ENCODE peak calls at places on chromosomes 1 and 21, in nine cellular contexts. One of them, this sample, is unnamed.

GRCh38 chr1:44581205-44581604 is 93.1 kb downstream of the TMEM53 start:
- DNase-seq in body of pancreas: no peak
- DNase-seq in stomach: no peak
- DNase-seq in upper lobe of right lung: no peak
- DNase-seq in brain microvascular endothelial cell: no peak
- DNase-seq in RWPE1: no peak
- DNase-seq in suprapubic skin: no peak
- DNase-seq in lung: no peak
- DNase-seq in ovary: no peak
- DNase-seq in this sample: no peak

GRCh38 chr1:221921936-221922335 is 180.0 kb upstream of the DUSP10 start:
- DNase-seq in suprapubic skin: no peak
- DNase-seq in upper lobe of right lung: no peak
- DNase-seq in brain microvascular endothelial cell: no peak
- DNase-seq in body of pancreas: no peak
- DNase-seq in ovary: no peak
- DNase-seq in RWPE1: peak
- DNase-seq in stomach: no peak
- DNase-seq in lung: no peak
- DNase-seq in this sample: no peak

GRCh38 chr1:224922404-224923164 is 6.9 kb upstream of the DNAH14 start:
- DNase-seq in body of pancreas: peak
- DNase-seq in lung: no peak
- DNase-seq in RWPE1: peak
- DNase-seq in brain microvascular endothelial cell: no peak
- DNase-seq in stomach: peak
- DNase-seq in suprapubic skin: no peak
- DNase-seq in upper lobe of right lung: no peak
- DNase-seq in ovary: no peak
- DNase-seq in this sample: no peak

GRCh38 chr21:46222436-46223116 is 6.0 kb downstream of the LSS start:
- DNase-seq in lung: no peak
- DNase-seq in suprapubic skin: peak
- DNase-seq in ovary: no peak
- DNase-seq in body of pancreas: no peak
- DNase-seq in upper lobe of right lung: no peak
- DNase-seq in RWPE1: no peak
- DNase-seq in brain microvascular endothelial cell: no peak
- DNase-seq in stomach: no peak
- DNase-seq in this sample: no peak

GRCh38 chr1:114558548-114558947 is 22.9 kb downstream of the BCAS2 start:
- DNase-seq in upper lobe of right lung: no peak
- DNase-seq in suprapubic skin: no peak
- DNase-seq in stomach: no peak
- DNase-seq in body of pancreas: no peak
- DNase-seq in brain microvascular endothelial cell: no peak
- DNase-seq in lung: no peak
- DNase-seq in ovary: no peak
- DNase-seq in RWPE1: peak
- DNase-seq in this sample: no peak

GRCh38 chr21:35204125-35204524 is 155.0 kb upstream of the RUNX1 start:
- DNase-seq in suprapubic skin: no peak
- DNase-seq in brain microvascular endothelial cell: no peak
- DNase-seq in upper lobe of right lung: no peak
- DNase-seq in lung: no peak
- DNase-seq in stomach: no peak
- DNase-seq in ovary: no peak
- DNase-seq in body of pancreas: no peak
- DNase-seq in RWPE1: no peak
- DNase-seq in this sample: no peak

GRCh38 chr1:80403472-80403893 is 1397.0 kb upstream of the ADGRL4 start:
- DNase-seq in lung: no peak
- DNase-seq in body of pancreas: no peak
- DNase-seq in ovary: no peak
- DNase-seq in upper lobe of right lung: no peak
- DNase-seq in RWPE1: no peak
- DNase-seq in stomach: no peak
- DNase-seq in suprapubic skin: no peak
- DNase-seq in brain microvascular endothelial cell: no peak
- DNase-seq in this sample: no peak

GRCh38 chr1:165854101-165854845 is 26.9 kb downstream of the UCK2 start:
- DNase-seq in lung: no peak
- DNase-seq in stomach: no peak
- DNase-seq in upper lobe of right lung: no peak
- DNase-seq in RWPE1: no peak
- DNase-seq in suprapubic skin: no peak
- DNase-seq in ovary: no peak
- DNase-seq in body of pancreas: no peak
- DNase-seq in brain microvascular endothelial cell: peak
- DNase-seq in this sample: no peak

GRCh38 chr1:74579425-74579824 is 67.0 kb upstream of the LRRC53 start:
- DNase-seq in stomach: no peak
- DNase-seq in body of pancreas: no peak
- DNase-seq in suprapubic skin: no peak
- DNase-seq in lung: no peak
- DNase-seq in ovary: no peak
- DNase-seq in upper lobe of right lung: no peak
- DNase-seq in brain microvascular endothelial cell: no peak
- DNase-seq in RWPE1: no peak
- DNase-seq in this sample: no peak

GRCh38 chr1:10852486-10852885 is 56.0 kb upstream of the CASZ1 start:
- DNase-seq in stomach: no peak
- DNase-seq in body of pancreas: no peak
- DNase-seq in suprapubic skin: no peak
- DNase-seq in upper lobe of right lung: no peak
- DNase-seq in ovary: no peak
- DNase-seq in lung: no peak
- DNase-seq in RWPE1: no peak
- DNase-seq in brain microvascular endothelial cell: no peak
- DNase-seq in this sample: no peak

DNA sequence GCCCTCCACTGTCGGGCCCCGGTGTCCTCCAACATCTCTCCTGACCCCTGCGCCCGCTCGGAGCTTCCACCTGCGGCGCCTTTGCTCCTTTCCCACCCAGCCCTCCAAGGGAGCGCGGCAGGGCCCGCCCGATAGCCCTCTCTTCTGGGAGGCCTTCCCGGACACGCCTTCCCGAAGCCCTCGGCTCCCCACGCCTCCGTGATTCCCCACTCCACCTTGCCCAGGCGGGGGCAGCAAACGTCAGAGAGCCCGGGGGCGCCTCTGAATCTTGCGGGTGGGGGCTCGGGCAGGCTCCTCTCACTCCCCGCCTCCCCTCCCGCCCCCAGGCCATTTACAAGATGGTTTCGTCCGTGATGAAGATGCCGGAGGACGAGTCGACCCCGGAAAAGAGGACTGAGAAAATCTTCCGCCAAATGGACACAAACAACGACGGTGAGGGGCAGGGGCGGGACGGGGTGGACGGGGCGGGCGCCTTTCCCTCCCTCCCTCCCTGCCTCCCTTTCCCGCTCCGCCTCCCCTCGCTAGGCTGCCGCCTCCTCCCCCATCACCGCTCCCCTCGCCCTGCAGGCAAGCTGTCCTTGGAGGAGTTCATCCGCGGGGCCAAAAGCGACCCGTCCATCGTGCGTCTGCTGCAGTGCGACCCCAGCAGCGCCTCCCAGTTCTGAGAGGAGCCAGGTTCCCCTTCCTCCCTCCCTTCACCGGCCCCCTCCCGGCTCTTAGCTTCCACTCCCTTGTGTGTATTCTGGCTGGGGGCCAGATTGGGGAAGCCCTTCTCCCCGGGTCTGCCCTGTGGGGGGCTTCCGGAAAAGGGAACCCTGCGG is 7.1 kb downstream of the HPCA start:
- DNase-seq in brain microvascular endothelial cell: no peak
- DNase-seq in body of pancreas: peak
- DNase-seq in suprapubic skin: no peak
- DNase-seq in ovary: peak
- DNase-seq in lung: no peak
- DNase-seq in RWPE1: peak
- DNase-seq in stomach: peak
- DNase-seq in upper lobe of right lung: peak
- DNase-seq in this sample: no peak
- TF ChIP-seq CTCF in brain microvascular endothelial cell: peak
- TF ChIP-seq CTCF in body of pancreas: no peak
- TF ChIP-seq CTCF in suprapubic skin: no peak
- TF ChIP-seq CTCF in ovary: no peak
- TF ChIP-seq CTCF in lung: no peak
- TF ChIP-seq CTCF in RWPE1: peak
- TF ChIP-seq CTCF in stomach: no peak
- TF ChIP-seq CTCF in upper lobe of right lung: no peak
- TF ChIP-seq CTCF in this sample: no peak

GRCh38 chr1:171166361-171166760 is 18.7 kb upstream of the FMO2 start:
- DNase-seq in RWPE1: peak
- DNase-seq in lung: no peak
- DNase-seq in stomach: no peak
- DNase-seq in body of pancreas: no peak
- DNase-seq in brain microvascular endothelial cell: no peak
- DNase-seq in suprapubic skin: no peak
- DNase-seq in upper lobe of right lung: no peak
- DNase-seq in ovary: no peak
- DNase-seq in this sample: no peak
- H3K27ac ChIP-seq in RWPE1: no peak
- H3K27ac ChIP-seq in lung: no peak
- H3K27ac ChIP-seq in stomach: no peak
- H3K27ac ChIP-seq in body of pancreas: no peak
- H3K27ac ChIP-seq in brain microvascular endothelial cell: no peak
- H3K27ac ChIP-seq in suprapubic skin: no peak
- H3K27ac ChIP-seq in upper lobe of right lung: no peak
- H3K27ac ChIP-seq in ovary: no peak
- H3K27ac ChIP-seq in this sample: no peak

DNA sequence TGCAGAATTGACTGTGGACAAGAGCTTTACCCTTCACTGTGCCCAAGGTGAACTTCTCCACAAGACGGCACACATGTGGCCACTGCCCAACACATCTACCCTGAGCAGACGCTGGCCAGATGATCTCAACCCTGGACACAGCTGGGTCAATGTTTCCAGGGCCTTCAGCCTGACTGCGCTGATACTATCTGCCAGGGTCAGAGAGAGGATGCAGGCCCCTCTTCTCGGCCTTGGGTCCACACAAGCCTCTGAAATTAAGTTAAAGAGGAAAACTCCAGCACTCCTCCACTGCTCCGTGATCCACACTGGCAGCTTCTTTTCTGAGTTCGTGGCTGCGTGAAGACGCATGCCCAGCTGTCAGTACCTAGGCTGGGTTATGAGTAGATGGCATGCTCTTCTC is 58.1 kb downstream of the GLIS1 start:
- DNase-seq in RWPE1: no peak
- DNase-seq in stomach: no peak
- DNase-seq in brain microvascular endothelial cell: no peak
- DNase-seq in body of pancreas: no peak
- DNase-seq in ovary: no peak
- DNase-seq in suprapubic skin: no peak
- DNase-seq in lung: no peak
- DNase-seq in upper lobe of right lung: no peak
- DNase-seq in this sample: no peak
- TF ChIP-seq CTCF in RWPE1: no peak
- TF ChIP-seq CTCF in stomach: no peak
- TF ChIP-seq CTCF in brain microvascular endothelial cell: no peak
- TF ChIP-seq CTCF in body of pancreas: no peak
- TF ChIP-seq CTCF in ovary: no peak
- TF ChIP-seq CTCF in suprapubic skin: no peak
- TF ChIP-seq CTCF in lung: no peak
- TF ChIP-seq CTCF in upper lobe of right lung: no peak
- TF ChIP-seq CTCF in this sample: no peak

GRCh38 chr1:1893291-1893985 is 2.6 kb upstream of the GNB1 start:
- DNase-seq in stomach: no peak
- DNase-seq in body of pancreas: no peak
- DNase-seq in lung: no peak
- DNase-seq in brain microvascular endothelial cell: no peak
- DNase-seq in RWPE1: no peak
- DNase-seq in ovary: no peak
- DNase-seq in upper lobe of right lung: no peak
- DNase-seq in suprapubic skin: no peak
- DNase-seq in this sample: no peak
- H3K27ac ChIP-seq in stomach: no peak
- H3K27ac ChIP-seq in body of pancreas: no peak
- H3K27ac ChIP-seq in lung: no peak
- H3K27ac ChIP-seq in brain microvascular endothelial cell: no peak
- H3K27ac ChIP-seq in RWPE1: peak
- H3K27ac ChIP-seq in ovary: no peak
- H3K27ac ChIP-seq in upper lobe of right lung: no peak
- H3K27ac ChIP-seq in suprapubic skin: peak
- H3K27ac ChIP-seq in this sample: no peak

This sample was measured in thoracic aorta.